ENCODE peak calls at places on chromosomes 6 and 20, in ten cellular contexts. Q is adrenal gland, M is spleen, Z is sigmoid colon, C is lower leg skin, V is NB4, H is uterus, G is GM12891, F is K562, A is H1. I is an unnamed sample.

GRCh38 chr6:142210606-142211005 is 63.5 kb downstream of the VTA1 start:
- DNase-seq in M (no peak), C (no peak), Z (no peak), H (no peak), V (no peak), G (no peak), F (no peak), A (no peak), Q (no peak), I (no peak)

GRCh38 chr20:40286991-40287531 is 402.0 kb downstream of the MAFB start:
- DNase-seq in A (no peak), V (no peak), F (no peak), Z (peak), C (peak), G (no peak), Q (peak), M (peak), H (peak), I (no peak)

GRCh38 chr6:156897907-156898531 is 120.8 kb downstream of the ARID1B start:
- DNase-seq in V (no peak), F (no peak), A (no peak), M (no peak), H (no peak), Q (no peak), C (no peak), Z (no peak), G (no peak), I (no peak)

GRCh38 chr20:2694519-2694918 is 1.9 kb downstream of the EBF4 start:
- DNase-seq in A (no peak), Z (peak), V (no peak), M (peak), F (no peak), C (peak), H (no peak), G (no peak), Q (no peak), I (no peak)

GRCh38 chr20:44950368-44950767 is 9.8 kb downstream of the TOMM34 start:
- DNase-seq in M (no peak), H (no peak), F (no peak), Q (no peak), G (no peak), Z (no peak), C (no peak), V (no peak), A (no peak), I (no peak)

GRCh38 chr20:41009960-41010359 is 18.7 kb upstream of the TOP1 start:
- DNase-seq in A (no peak), H (no peak), F (no peak), V (no peak), Q (no peak), G (no peak), M (no peak), Z (no peak), C (no peak), I (no peak)

GRCh38 chr6:161342039-161342438 is 68.2 kb upstream of the AGPAT4 start:
- DNase-seq in C (no peak), H (no peak), Z (no peak), M (no peak), G (no peak), Q (no peak), V (no peak), F (no peak), A (no peak), I (no peak)

GRCh38 chr20:1331801-1332453 is 3.0 kb upstream of the SDCBP2 start:
- DNase-seq in H (no peak), V (no peak), A (peak), C (peak), G (no peak), Q (no peak), M (peak), Z (no peak), F (no peak), I (peak)

GRCh38 chr6:28182255-28182654 is 40.6 kb downstream of the ZKSCAN8 start:
- DNase-seq in C (no peak), Q (no peak), G (no peak), F (no peak), V (no peak), M (no peak), H (no peak), Z (no peak), A (no peak), I (no peak)

DNA sequence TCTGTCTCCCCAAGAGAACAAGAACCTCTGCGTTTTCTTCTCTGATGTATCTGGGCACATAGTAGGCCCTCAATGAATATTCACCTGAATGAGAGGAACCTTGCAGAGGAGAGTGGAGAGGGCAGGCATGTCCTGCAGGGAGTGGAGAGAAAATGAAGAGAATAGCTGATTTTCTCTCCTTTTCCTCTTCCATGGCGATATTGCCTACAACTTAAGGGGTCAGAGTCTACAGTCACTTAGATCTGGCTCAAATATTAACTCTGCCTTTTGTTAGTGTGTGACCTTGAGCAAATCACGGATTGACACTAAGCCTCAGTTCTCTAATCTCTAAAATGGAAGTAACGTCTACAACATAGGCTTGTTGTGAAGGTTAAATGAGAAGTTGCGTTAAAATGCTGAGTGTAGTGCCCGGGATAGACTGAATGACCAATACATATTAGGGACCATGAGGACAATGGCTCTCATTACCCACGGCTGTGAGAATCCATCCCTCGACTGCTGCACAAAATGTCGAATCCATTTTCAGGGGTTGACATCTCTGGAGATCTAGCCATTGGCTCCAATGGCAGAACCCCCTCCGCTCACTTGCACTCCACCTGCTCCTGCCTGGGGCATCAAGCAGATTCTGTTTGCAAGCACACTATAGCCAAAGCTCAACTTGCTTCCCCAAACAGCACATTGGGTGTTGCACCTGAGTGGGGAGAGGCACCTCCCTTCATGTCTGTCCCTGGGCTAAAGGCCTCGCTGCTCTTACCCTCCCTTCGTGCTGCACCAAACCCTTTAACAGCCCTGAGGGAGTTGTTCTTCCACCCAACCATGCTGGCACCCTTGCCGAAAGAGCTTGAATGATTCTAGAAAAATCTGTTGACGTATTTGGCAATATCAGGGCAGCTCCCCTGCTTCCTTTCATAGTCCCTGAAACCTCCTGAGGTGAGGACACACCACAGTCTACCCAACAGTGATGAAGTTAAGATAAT is 15.0 kb downstream of the CD83 start:
- DNase-seq in Q (no peak), F (no peak), G (no peak), H (no peak), M (no peak), A (no peak), V (no peak), Z (no peak), C (no peak), I (no peak)
- TF ChIP-seq POLR2A in Q (no peak), F (no peak), G (peak), H (no peak), M (no peak), A (no peak), V (no peak), Z (no peak), C (no peak), I (no peak)

DNA sequence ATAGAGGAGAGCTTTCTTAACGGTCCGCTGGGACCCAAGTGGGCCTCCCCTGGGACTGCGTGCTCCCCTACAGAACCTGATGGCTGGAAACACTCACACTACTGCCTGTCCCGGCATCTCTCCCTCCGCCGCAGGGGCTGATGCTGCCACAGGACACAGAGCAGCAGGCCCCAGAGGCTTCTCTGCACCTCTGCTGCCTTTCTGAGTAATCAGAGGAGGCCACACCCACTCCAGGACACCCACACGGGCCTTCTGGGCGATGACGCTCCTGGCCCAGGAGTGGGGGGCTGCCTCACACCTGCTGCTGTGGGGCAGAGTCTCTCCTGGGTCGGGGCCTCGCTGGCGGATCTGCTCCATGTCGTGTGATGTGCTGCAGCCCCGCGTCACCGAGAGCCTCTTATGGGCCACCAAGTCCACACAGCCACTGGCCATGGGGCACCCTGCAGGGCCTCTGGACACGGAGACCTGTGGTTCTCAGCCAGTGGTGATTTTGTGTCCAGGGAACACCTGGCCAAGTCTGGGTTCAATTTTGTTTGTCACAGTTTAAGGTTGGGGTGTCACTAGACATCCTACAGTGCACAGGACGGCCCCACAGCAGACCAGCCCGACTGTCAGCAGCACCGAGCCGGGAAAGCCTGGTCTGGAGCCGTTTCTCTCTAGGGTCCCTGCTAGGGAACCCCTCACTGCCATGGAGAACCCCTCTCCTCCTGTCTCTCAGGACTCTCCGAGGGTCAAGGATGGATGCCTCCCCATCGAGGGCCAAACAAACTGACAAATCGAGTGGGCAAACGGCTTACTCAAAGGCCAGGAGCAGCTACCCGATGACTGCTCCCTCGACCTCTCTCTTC is 16.0 kb upstream of the STX16 start:
- DNase-seq in Z (peak), H (peak), G (peak), C (no peak), V (no peak), Q (no peak), M (no peak), F (peak), A (no peak), I (no peak)
- TF ChIP-seq POLR2A in Z (no peak), H (no peak), G (no peak), C (no peak), V (no peak), Q (no peak), M (no peak), F (no peak), A (no peak), I (no peak)

GRCh38 chr6:167013067-167013466 is 13.9 kb downstream of the CEP43 start:
- DNase-seq in C (no peak), Q (no peak), H (no peak), M (no peak), V (no peak), G (no peak), Z (no peak), A (no peak), F (no peak), I (no peak)

GRCh38 chr6:167005350-167006159 is 6.4 kb downstream of the CEP43 start:
- DNase-seq in G (no peak), Q (peak), H (peak), V (no peak), C (no peak), A (no peak), Z (peak), M (no peak), F (peak), I (no peak)

GRCh38 chr6:167007930-167008329 is 8.7 kb downstream of the CEP43 start:
- DNase-seq in F (no peak), Z (no peak), V (no peak), G (no peak), Q (no peak), C (no peak), M (no peak), H (no peak), A (no peak), I (no peak)
- TF ChIP-seq POLR2A in F (no peak), Z (no peak), V (no peak), G (no peak), Q (no peak), C (no peak), M (no peak), H (no peak), A (no peak), I (no peak)

DNA sequence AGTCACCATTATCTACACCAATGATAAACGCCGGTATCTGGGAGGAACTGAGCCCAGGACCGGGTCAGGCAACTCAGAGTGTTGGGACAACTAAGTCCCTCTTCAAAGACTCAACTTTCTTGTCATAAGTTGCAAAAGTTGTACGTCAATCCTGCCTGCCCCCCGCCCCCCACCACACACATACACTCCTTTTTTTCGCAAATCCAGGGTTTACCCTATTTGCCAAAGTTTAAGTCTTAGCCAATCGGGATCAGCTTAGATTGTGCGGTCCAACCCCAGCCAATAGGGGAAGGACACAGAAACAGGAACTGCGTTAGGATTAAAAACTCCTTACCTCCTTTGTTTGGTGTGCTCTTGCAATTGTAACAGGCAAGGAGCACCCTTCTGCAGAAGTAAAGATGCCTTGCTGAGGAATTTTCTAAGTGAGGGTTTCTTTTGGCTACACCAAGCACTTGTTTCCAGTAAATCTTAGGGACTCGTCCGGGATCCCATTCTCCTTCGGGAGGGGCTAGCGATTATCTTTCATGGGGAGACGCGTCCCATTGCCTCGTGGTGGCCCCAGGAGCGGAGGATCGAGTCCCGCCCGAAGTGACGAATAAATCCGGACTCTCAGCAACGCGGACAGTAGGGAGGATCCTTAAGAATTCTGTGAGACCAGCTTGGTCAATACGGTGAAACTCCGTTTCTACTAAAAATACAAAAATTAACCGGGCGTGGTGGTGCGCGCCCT is 69.3 kb upstream of the PRSS16 start:
- DNase-seq in H (peak), F (no peak), C (no peak), V (peak), G (no peak), M (no peak), Z (peak), Q (peak), A (no peak), I (no peak)
- TF ChIP-seq POLR2A in H (peak), F (no peak), C (no peak), V (peak), G (peak), M (peak), Z (peak), Q (peak), A (peak), I (no peak)

I was measured in H54.